ENCODE peak calls at places on chromosomes 2 and 18, in four cellular contexts. X is GM23248, V is PC-3, D is heart right ventricle. J is an unnamed sample.

GRCh38 chr2:28052691-28053090 is 162.2 kb downstream of the BABAM2 start:
- DNase-seq in X (peak; percentile 59), V (no peak), D (no peak), J (no peak)

GRCh38 chr2:11629215-11629614 is 40.8 kb downstream of the NTSR2 start:
- DNase-seq in X (no peak), V (no peak), D (no peak), J (no peak)

GRCh38 chr2:207338220-207338607 is 172.5 kb upstream of the KLF7 start:
- DNase-seq in X (peak; percentile 13), V (no peak), D (no peak), J (no peak)

GRCh38 chr2:68169308-68169707 is 11.6 kb downstream of the PNO1 start:
- DNase-seq in X (no peak), V (peak; percentile 20), D (no peak), J (no peak)

GRCh38 chr2:226048625-226049024 is 649.1 kb downstream of the NYAP2 start:
- DNase-seq in X (peak; percentile 27), V (peak; percentile 59), D (no peak), J (peak; percentile 1)

GRCh38 chr18:58110398-58110797 is 66.4 kb downstream of the NEDD4L start:
- DNase-seq in X (no peak), V (no peak), D (no peak), J (no peak)

GRCh38 chr2:16665746-16666452 is at the start of gene CYRIA:
- DNase-seq in X (peak; percentile 61), V (no peak), D (peak; percentile 77), J (peak; percentile 89)

GRCh38 chr2:148802448-148803220 is 72.4 kb upstream of the KIF5C start:
- DNase-seq in X (no peak), V (peak; percentile 23), D (no peak), J (no peak)

GRCh38 chr2:174465327-174465726 is 21.5 kb downstream of the GPR155 start:
- DNase-seq in X (peak; percentile 7), V (no peak), D (no peak), J (peak; percentile 33)

GRCh38 chr2:121810959-121811853 is 55.8 kb downstream of the TSN start:
- DNase-seq in X (peak; percentile 84), V (peak; percentile 79), D (peak; percentile 55), J (peak; percentile 70)

GRCh38 chr2:203782262-203782976 is 76.0 kb downstream of the CD28 start:
- DNase-seq in X (peak; percentile 98), V (peak; percentile 88), D (no peak), J (peak; percentile 78)

GRCh38 chr18:21740724-21741510 is at the start of gene MIB1:
- DNase-seq in X (peak; percentile 67), V (no peak), D (peak; percentile 99), J (peak; percentile 85)

GRCh38 chr2:120869036-120869435 is 133.4 kb downstream of the GLI2 start:
- DNase-seq in X (no peak), V (no peak), D (no peak), J (no peak)

GRCh38 chr18:46720521-46720920 is 36.3 kb downstream of the ST8SIA5 start:
- DNase-seq in X (peak; percentile 56), V (no peak), D (no peak), J (no peak)

GRCh38 chr2:85503611-85504433 is 35.1 kb upstream of the MAT2A start:
- DNase-seq in X (peak; percentile 90), V (peak; percentile 58), D (no peak), J (no peak)

GRCh38 chr2:224909885-224910517 is 132.3 kb downstream of the DOCK10 start:
- DNase-seq in X (peak; percentile 89), V (no peak), D (peak; percentile 40), J (peak; percentile 22)

GRCh38 chr2:44087714-44088092 is 81.0 kb upstream of the PPM1B start:
- DNase-seq in X (peak; percentile 3), V (no peak), D (no peak), J (no peak)

GRCh38 chr18:56168049-56168781 is 470.2 kb downstream of the TXNL1 start:
- DNase-seq in X (peak; percentile 86), V (peak; percentile 92), D (no peak), J (peak; percentile 28)

GRCh38 chr2:148927010-148927409 is 52.0 kb downstream of the KIF5C start:
- DNase-seq in X (no peak), V (peak; percentile 13), D (peak; percentile 18), J (peak; percentile 23)

GRCh38 chr2:17644997-17645715 is 104.7 kb downstream of the VSNL1 start:
- DNase-seq in X (peak; percentile 87), V (no peak), D (no peak), J (no peak)

GRCh38 chr18:50757358-50757757 is 62.5 kb downstream of the MRO start:
- DNase-seq in X (no peak), V (no peak), D (no peak), J (no peak)

GRCh38 chr2:155080394-155080793 is 381.9 kb downstream of the KCNJ3 start:
- DNase-seq in X (no peak), V (no peak), D (no peak), J (no peak)

GRCh38 chr2:203623104-203623503 is 83.3 kb upstream of the CD28 start:
- DNase-seq in X (peak; percentile 97), V (peak; percentile 38), D (no peak), J (no peak)

GRCh38 chr2:210007895-210008294 is 5.5 kb downstream of the RPE start:
- DNase-seq in X (peak; percentile 28), V (peak; percentile 17), D (no peak), J (no peak)

GRCh38 chr2:85936421-85937068 is 47.8 kb upstream of the ST3GAL5 start:
- DNase-seq in X (no peak), V (no peak), D (no peak), J (no peak)

GRCh38 chr2:68190991-68191731 is 33.5 kb downstream of the PNO1 start:
- DNase-seq in X (peak; percentile 86), V (peak; percentile 90), D (no peak), J (no peak)

GRCh38 chr2:166516712-166517303 is 22.8 kb upstream of the SCN7A start:
- DNase-seq in X (peak; percentile 48), V (peak; percentile 65), D (no peak), J (peak; percentile 7)

GRCh38 chr2:27724905-27725693 is 46.4 kb upstream of the MRPL33 start:
- DNase-seq in X (peak; percentile 72), V (no peak), D (no peak), J (peak; percentile 41)

GRCh38 chr18:67483237-67483636 is 33.3 kb downstream of the DSEL start:
- DNase-seq in X (no peak), V (no peak), D (no peak), J (no peak)

GRCh38 chr2:178865537-178865936 is 58.3 kb upstream of the TTN start:
- DNase-seq in X (peak; percentile 42), V (no peak), D (no peak), J (no peak)

GRCh38 chr18:56841836-56842235 is 190.7 kb downstream of the WDR7 start:
- DNase-seq in X (peak; percentile 14), V (no peak), D (no peak), J (no peak)

GRCh38 chr18:63183263-63183662 is 136.3 kb downstream of the BCL2 start:
- DNase-seq in X (no peak), V (no peak), D (no peak), J (no peak)

GRCh38 chr2:20593072-20594034 is 57.5 kb downstream of the HS1BP3 start:
- DNase-seq in X (peak; percentile 90), V (peak; percentile 93), D (peak; percentile 52), J (no peak)

GRCh38 chr18:11167778-11168177 is 18.4 kb upstream of the PIEZO2 start:
- DNase-seq in X (peak; percentile 79), V (no peak), D (no peak), J (no peak)

GRCh38 chr2:104849618-104850097 is 4.3 kb upstream of the POU3F3 start:
- DNase-seq in X (peak; percentile 83), V (peak; percentile 67), D (peak; percentile 39), J (peak; percentile 63)
- H3K4me3 ChIP-seq in X (no peak overlapping the region), V (no peak overlapping the region), D (no peak overlapping the region), J (no peak overlapping the region)

GRCh38 chr2:218155953-218156479 is 10.7 kb downstream of the CXCR1 start:
- DNase-seq in X (no peak), V (no peak), D (no peak), J (no peak)
- H3K27me3 ChIP-seq in X (peaks cover 89% of the 10 kb centered on the region), V (peaks cover 24% of the 10 kb centered on the region), D (no peaks in the 10 kb centered on the region), J (no peaks in the 10 kb centered on the region)

GRCh38 chr18:80050797-80051196 is 16.6 kb downstream of the RBFA start:
- DNase-seq in X (no peak), V (no peak), D (no peak), J (peak; percentile 7)

GRCh38 chr18:80046431-80046830 is 12.2 kb downstream of the RBFA start:
- DNase-seq in X (no peak), V (no peak), D (no peak), J (no peak)

GRCh38 chr18:80044072-80044471 is 9.8 kb downstream of the RBFA start:
- DNase-seq in X (no peak), V (no peak), D (no peak), J (no peak)

GRCh38 chr18:80046011-80046410 is 11.8 kb downstream of the RBFA start:
- DNase-seq in X (no peak), V (no peak), D (no peak), J (no peak)

DNA sequence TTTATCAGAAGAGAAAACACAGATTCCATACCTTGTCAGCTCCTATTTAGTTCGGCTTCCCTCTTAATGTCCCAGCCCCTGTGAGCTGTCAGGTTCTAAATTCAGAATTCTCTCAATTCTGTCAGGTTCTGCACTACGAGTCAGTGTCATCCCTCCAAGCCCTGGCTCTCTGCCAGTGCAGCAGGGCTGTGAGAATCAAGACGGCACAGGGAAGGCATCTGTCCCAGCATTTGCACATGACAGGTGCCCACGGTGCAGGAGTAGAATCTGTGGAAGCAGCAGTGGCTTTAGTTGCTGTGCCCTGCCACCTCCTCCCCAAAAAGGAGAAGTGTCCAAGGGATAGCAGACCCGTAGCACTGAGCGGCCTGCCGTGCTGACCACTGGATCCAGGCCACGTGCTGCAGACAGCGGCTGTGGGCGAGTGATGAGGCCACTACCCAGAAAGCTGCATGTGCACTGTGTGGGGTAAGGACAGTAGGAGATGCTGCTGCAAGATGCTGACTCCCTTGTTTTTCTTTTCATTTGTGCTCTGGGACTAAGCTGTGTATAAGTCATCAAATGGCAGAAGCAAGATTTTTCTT is 12.8 kb downstream of the RBFA start:
- DNase-seq in X (no peak), V (no peak), D (no peak), J (no peak)
- H3K36me3 ChIP-seq in X (peaks cover 14% of the 10 kb centered on the region), V (peaks cover 25% of the 10 kb centered on the region), D (no peaks in the 10 kb centered on the region), J (peaks cover 15% of the 10 kb centered on the region)

DNA sequence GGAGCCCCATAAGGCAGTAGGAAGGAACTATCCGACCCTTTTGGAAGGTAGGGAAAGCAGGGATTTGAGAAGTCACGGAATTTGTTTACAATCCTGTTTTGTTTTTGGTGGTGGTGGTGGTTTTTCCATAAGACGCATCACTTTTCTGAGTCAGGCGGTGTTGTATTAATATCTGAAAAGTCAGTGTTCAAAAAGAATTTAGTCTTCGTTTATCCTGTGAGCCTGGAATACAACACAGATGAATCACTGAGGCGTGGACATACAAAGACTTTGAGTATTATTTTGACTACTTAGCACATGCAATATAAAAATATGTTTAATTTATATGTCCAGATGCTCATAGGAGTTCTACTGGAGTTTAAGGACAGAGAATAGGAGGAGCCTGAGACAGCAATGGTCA is 780 bp downstream of the ZNF892 start:
- DNase-seq in X (peak; percentile 43), V (no peak), D (no peak), J (no peak)
- H3K4me3 ChIP-seq in X (peak overlapping the region; percentile 80), V (no peak overlapping the region), D (peak overlapping the region; percentile 71), J (peak overlapping the region; percentile 69)

GRCh38 chr2:232490221-232491138 is 2.8 kb upstream of the ECEL1 start:
- DNase-seq in X (no peak), V (no peak), D (no peak), J (peak; percentile 58)
- H3K27me3 ChIP-seq in X (peaks cover 30% of the 10 kb centered on the region), V (no peaks in the 10 kb centered on the region), D (peaks cover 22% of the 10 kb centered on the region), J (peaks cover 37% of the 10 kb centered on the region)

GRCh38 chr2:118000041-118000440 is 13.8 kb downstream of the CCDC93 start:
- DNase-seq in X (no peak), V (no peak), D (no peak), J (no peak)
- H3K36me3 ChIP-seq in X (peaks cover 44% of the 10 kb centered on the region), V (peaks cover 67% of the 10 kb centered on the region), D (peaks cover 1% of the 10 kb centered on the region), J (peaks cover 10% of the 10 kb centered on the region)

GRCh38 chr2:230512955-230513748 is 97.2 kb downstream of the SP100 start:
- DNase-seq in X (no peak), V (peak; percentile 57), D (no peak), J (no peak)
- H3K4me3 ChIP-seq in X (no peak overlapping the region), V (no peak overlapping the region), D (no peak overlapping the region), J (no peak overlapping the region)

J was measured in H7.